ENCODE peak calls at places on chromosome 21, in six cellular contexts. X is sigmoid colon, U is retinal pigment epithelial cell, S is cardiac muscle cell, W is GM12864, V is astrocyte of the spinal cord. F is an unnamed sample.

GRCh38 chr21:41950941-41951408 is 2.8 kb downstream of the C2CD2 start:
- DNase-seq in U (no peak), S (no peak), W (no peak), V (no peak), X (no peak), F (no peak)

GRCh38 chr21:15289896-15290841 is 225.4 kb upstream of the NRIP1 start:
- DNase-seq in W (no peak), S (peak; percentile 46), U (no peak), X (peak; percentile 64), V (no peak), F (peak; percentile 70)

GRCh38 chr21:28737671-28738279 is 254.9 kb downstream of the LTN1 start:
- DNase-seq in X (no peak), W (no peak), U (no peak), S (peak; percentile 84), V (peak; percentile 35), F (no peak)

GRCh38 chr21:33643658-33644311 is 1.5 kb downstream of the ITSN1 start:
- DNase-seq in X (no peak), V (peak; percentile 52), S (peak; percentile 39), W (no peak), U (no peak), F (no peak)

GRCh38 chr21:26170471-26171309 is at the start of gene APP:
- DNase-seq in X (peak; percentile 92), S (peak; percentile 88), V (peak; percentile 75), W (no peak), U (no peak), F (peak; percentile 94)

GRCh38 chr21:17688912-17689874 is 76.5 kb upstream of the BTG3 start:
- DNase-seq in W (no peak), V (peak; percentile 63), U (peak; percentile 38), X (no peak), S (no peak), F (no peak)

GRCh38 chr21:27423073-27423472 is 456.2 kb upstream of the ADAMTS5 start:
- DNase-seq in V (peak; percentile 93), S (no peak), X (peak; percentile 80), W (no peak), U (peak; percentile 58), F (no peak)

GRCh38 chr21:20999567-21000169 is 1.5 kb downstream of the NCAM2 start:
- DNase-seq in U (no peak), W (no peak), S (peak; percentile 65), V (peak; percentile 66), X (no peak), F (no peak)

GRCh38 chr21:32757804-32758203 is 13.8 kb downstream of the PAXBP1 start:
- DNase-seq in U (no peak), V (no peak), X (no peak), W (no peak), S (no peak), F (no peak)

GRCh38 chr21:39913651-39914145 is 46.5 kb downstream of the PCP4 start:
- DNase-seq in X (no peak), V (no peak), U (no peak), S (no peak), W (no peak), F (no peak)

GRCh38 chr21:46298083-46298412 is 11.9 kb downstream of the YBEY start:
- DNase-seq in S (no peak), V (no peak), X (no peak), U (no peak), W (no peak), F (no peak)
- H3K4me3 ChIP-seq in S (no peak overlapping the region), V (peak overlapping the region; percentile 21), X (peak overlapping the region; percentile 43), U (peak overlapping the region; percentile 43), W (no peak overlapping the region), F (peak overlapping the region; percentile 53)

GRCh38 chr21:45072963-45073300 is 1.4 kb upstream of the ADARB1 start:
- DNase-seq in W (no peak), V (no peak), S (no peak), X (peak; percentile 54), U (no peak), F (no peak)
- H3K4me3 ChIP-seq in W (no peak overlapping the region), V (no peak overlapping the region), S (no peak overlapping the region), X (no peak overlapping the region), U (no peak overlapping the region), F (peak overlapping the region; percentile 69)

DNA sequence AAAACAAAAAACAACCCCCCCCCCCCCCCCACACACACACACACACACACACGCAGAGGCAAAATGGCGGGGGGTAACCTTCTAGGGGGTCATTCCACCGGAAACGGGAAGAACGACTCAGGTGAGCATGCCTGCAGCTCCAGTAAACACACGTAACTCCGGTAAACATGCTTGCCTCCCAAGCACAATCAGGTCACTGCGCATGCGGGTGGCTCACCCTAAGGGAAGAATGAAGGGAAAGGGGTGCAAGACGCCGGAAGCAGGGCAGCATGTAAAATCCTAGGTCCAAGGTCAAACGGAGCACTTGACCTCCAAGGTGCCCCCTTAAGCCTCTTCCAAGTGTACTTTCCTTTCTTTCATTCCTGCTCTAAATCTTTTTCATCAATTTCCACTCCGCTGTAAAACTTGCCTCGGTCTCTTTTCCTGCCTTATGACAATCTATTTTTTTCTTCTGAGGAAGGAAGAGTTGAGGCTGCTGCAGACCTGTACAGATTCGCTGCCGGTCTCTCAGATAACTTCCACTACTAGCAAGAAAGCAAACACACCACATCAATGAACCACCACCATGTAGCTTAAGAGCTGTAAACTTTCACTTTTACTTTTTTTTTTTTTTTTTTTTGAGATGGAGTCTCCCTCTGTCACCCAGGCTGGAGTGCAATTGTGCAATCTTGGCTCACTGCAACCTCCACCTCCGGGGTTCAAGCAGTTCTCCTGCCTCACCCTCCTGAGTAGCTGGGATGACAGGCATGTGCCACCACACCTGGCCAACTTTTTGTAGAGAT is 21.0 kb upstream of the CBR3 start:
- DNase-seq in W (no peak), S (no peak), V (no peak), X (no peak), U (no peak), F (peak; percentile 94)
- H3K4me3 ChIP-seq in W (peak overlapping the region; percentile 23), S (no peak overlapping the region), V (no peak overlapping the region), X (peak overlapping the region; percentile 43), U (peak overlapping the region; percentile 23), F (peak overlapping the region; percentile 49)

GRCh38 chr21:44987301-44987885 is 47.6 kb downstream of the SLX9 start:
- DNase-seq in S (no peak), U (no peak), W (no peak), X (peak; percentile 63), V (no peak), F (peak; percentile 60)
- H3K4me3 ChIP-seq in S (no peak overlapping the region), U (no peak overlapping the region), W (no peak overlapping the region), X (no peak overlapping the region), V (no peak overlapping the region), F (no peak overlapping the region)

GRCh38 chr21:43193651-43194302 is 25.0 kb downstream of the CRYAA start:
- DNase-seq in X (peak; percentile 63), S (no peak), V (peak; percentile 76), U (no peak), W (no peak), F (peak; percentile 54)

GRCh38 chr21:43194303-43195130 is 25.7 kb downstream of the CRYAA start:
- DNase-seq in S (no peak), X (peak; percentile 50), U (no peak), W (no peak), V (no peak), F (peak; percentile 53)

GRCh38 chr21:43192501-43193081 is 23.8 kb downstream of the CRYAA start:
- DNase-seq in U (no peak), W (no peak), V (no peak), X (peak; percentile 39), S (no peak), F (peak; percentile 44)

GRCh38 chr21:43191971-43192370 is 23.2 kb downstream of the CRYAA start:
- DNase-seq in X (peak; percentile 26), S (no peak), U (no peak), V (no peak), W (no peak), F (peak; percentile 6)

DNA sequence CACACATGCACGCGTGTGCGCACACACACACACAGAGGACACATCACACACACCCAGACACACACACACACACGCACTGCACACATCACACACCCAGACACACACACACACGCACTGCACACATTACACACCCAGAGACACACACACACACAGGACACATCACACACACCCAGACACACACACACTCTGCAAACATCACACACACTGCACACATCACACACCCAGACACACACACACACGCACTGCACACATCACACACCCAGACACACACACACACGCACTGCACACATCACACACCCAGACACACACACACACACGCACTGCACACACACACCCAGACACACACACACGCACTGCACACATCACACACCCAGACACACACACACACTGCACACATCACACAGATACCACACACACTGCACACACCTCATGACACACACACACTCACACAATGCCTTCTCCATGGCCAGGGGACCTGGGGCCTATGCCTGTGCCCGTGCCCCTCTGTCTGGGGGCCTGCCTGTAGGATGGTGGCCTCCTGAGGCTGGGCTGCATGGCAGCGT is 24.4 kb downstream of the CRYAA start:
- DNase-seq in S (no peak), V (no peak), X (no peak), W (no peak), U (no peak), F (peak; percentile 35)
- H3K4me3 ChIP-seq in S (no peak overlapping the region), V (no peak overlapping the region), X (no peak overlapping the region), W (no peak overlapping the region), U (no peak overlapping the region), F (no peak overlapping the region)

GRCh38 chr21:16589046-16589445 is 859.3 kb downstream of the USP25 start:
- DNase-seq in U (no peak), V (no peak), X (no peak), S (no peak), W (no peak), F (no peak)
- H3K4me3 ChIP-seq in U (peak overlapping the region; percentile 58), V (no peak overlapping the region), X (no peak overlapping the region), S (no peak overlapping the region), W (no peak overlapping the region), F (no peak overlapping the region)

F was measured in upper lobe of right lung.